ENCODE peak calls at places on chromosomes 3 and 15, in six cellular contexts. K is right atrium auricular region, Y is IMR-90, I is GM23248, J is HCT116, O is gastrocnemius medialis. P is an unnamed sample. For H3K27me3, the result is how much of the 10 kb centered on the place peaks cover.

GRCh38 chr3:108501538-108501937 is 8.9 kb downstream of the MYH15 start:
- DNase-seq in I (peak), Y (no peak), O (no peak), J (no peak), K (no peak), P (no peak)

GRCh38 chr3:136819784-136820640 is 1.1 kb downstream of the SLC35G2 start:
- DNase-seq in I (peak), O (peak), Y (peak), K (peak), J (no peak), P (peak)

GRCh38 chr3:188875413-188875812 is 296.4 kb upstream of the TPRG1 start:
- DNase-seq in J (no peak), O (no peak), I (no peak), Y (no peak), K (no peak), P (no peak)

GRCh38 chr15:76861815-76862397 is 43.2 kb downstream of the SCAPER start:
- DNase-seq in K (no peak), O (no peak), Y (no peak), J (no peak), I (no peak), P (no peak)

GRCh38 chr15:26892678-26893077 is 25.8 kb downstream of the GABRA5 start:
- DNase-seq in Y (no peak), I (no peak), J (no peak), K (no peak), O (no peak), P (no peak)

GRCh38 chr3:141320399-141321108 is 47.8 kb upstream of the ZBTB38 start:
- DNase-seq in J (no peak), O (no peak), K (no peak), I (no peak), Y (no peak), P (no peak)

GRCh38 chr15:98952381-98952803 is 55.2 kb downstream of the PGPEP1L start:
- DNase-seq in Y (peak), J (no peak), I (no peak), O (no peak), K (no peak), P (no peak)

GRCh38 chr3:49415931-49416601 is 3.8 kb downstream of the TCTA start:
- DNase-seq in J (no peak), Y (no peak), O (no peak), I (no peak), K (no peak), P (no peak)

GRCh38 chr3:73621388-73621787 is 3.4 kb downstream of the PDZRN3 start:
- DNase-seq in I (peak), O (peak), J (no peak), Y (no peak), K (no peak), P (no peak)

GRCh38 chr3:58536501-58537411 is at the start of gene ACOX2:
- DNase-seq in I (peak), O (peak), J (no peak), K (peak), Y (peak), P (peak)

GRCh38 chr3:10766049-10766705 is 49.9 kb upstream of the SLC6A11 start:
- DNase-seq in I (no peak), K (no peak), O (no peak), J (no peak), Y (no peak), P (no peak)

GRCh38 chr3:43405888-43406636 is 119.7 kb downstream of the SNRK start:
- DNase-seq in I (peak), Y (peak), J (no peak), K (no peak), O (peak), P (no peak)

GRCh38 chr3:71504250-71505036 is 79.1 kb downstream of the FOXP1 start:
- DNase-seq in Y (peak), I (peak), J (peak), K (no peak), O (no peak), P (no peak)

GRCh38 chr15:50345298-50345697 is 9.7 kb downstream of the GABPB1 start:
- DNase-seq in J (no peak), Y (no peak), I (no peak), O (no peak), K (no peak), P (no peak)

GRCh38 chr3:52085883-52086282 is 29.5 kb upstream of the DUSP7 start:
- DNase-seq in J (no peak), K (no peak), O (no peak), I (no peak), Y (no peak), P (no peak)

GRCh38 chr3:190941694-190942280 is 79.3 kb upstream of the GMNC start:
- DNase-seq in Y (no peak), I (no peak), J (no peak), K (no peak), O (no peak), P (no peak)

GRCh38 chr15:100718075-100718980 is 115.9 kb downstream of the ASB7 start:
- DNase-seq in I (no peak), O (no peak), Y (no peak), K (peak), J (no peak), P (peak)

GRCh38 chr3:87268646-87269211 is 7.7 kb downstream of the POU1F1 start:
- DNase-seq in J (no peak), O (no peak), K (no peak), I (no peak), Y (peak), P (no peak)

GRCh38 chr3:87260270-87260669 is 16.1 kb downstream of the POU1F1 start:
- DNase-seq in Y (peak), O (no peak), I (peak), K (no peak), J (peak), P (no peak)

GRCh38 chr15:62455441-62455921 is 290.4 kb upstream of the C2CD4B start:
- DNase-seq in K (no peak), Y (peak), O (peak), J (no peak), I (no peak), P (no peak)

GRCh38 chr3:120569224-120569915 is 26.8 kb upstream of the NDUFB4 start:
- DNase-seq in I (no peak), Y (peak), O (no peak), J (no peak), K (no peak), P (no peak)

GRCh38 chr3:185976977-185977678 is 39.3 kb upstream of the TRA2B start:
- DNase-seq in Y (peak), K (peak), I (peak), O (peak), J (peak), P (peak)

GRCh38 chr3:114235431-114235830 is 1.9 kb downstream of the ZNF80 start:
- DNase-seq in K (no peak), Y (no peak), J (no peak), I (no peak), O (no peak), P (no peak)

GRCh38 chr3:9439331-9439730 is 41.9 kb downstream of the SETD5 start:
- DNase-seq in I (peak), K (no peak), J (no peak), Y (peak), O (no peak), P (no peak)

GRCh38 chr15:74303741-74304309 is 63.6 kb downstream of the CYP11A1 start:
- DNase-seq in K (no peak), Y (no peak), J (no peak), O (no peak), I (no peak), P (no peak)

GRCh38 chr15:74300057-74300620 is 64.0 kb downstream of the CCDC33 start:
- DNase-seq in Y (no peak), I (no peak), O (no peak), K (no peak), J (no peak), P (no peak)

GRCh38 chr15:74302821-74303359 is 64.6 kb downstream of the CYP11A1 start:
- DNase-seq in J (no peak), K (no peak), O (no peak), Y (no peak), I (peak), P (peak)

GRCh38 chr15:74304459-74304858 is 63.0 kb downstream of the CYP11A1 start:
- DNase-seq in J (no peak), K (no peak), I (no peak), Y (no peak), O (no peak), P (no peak)

DNA sequence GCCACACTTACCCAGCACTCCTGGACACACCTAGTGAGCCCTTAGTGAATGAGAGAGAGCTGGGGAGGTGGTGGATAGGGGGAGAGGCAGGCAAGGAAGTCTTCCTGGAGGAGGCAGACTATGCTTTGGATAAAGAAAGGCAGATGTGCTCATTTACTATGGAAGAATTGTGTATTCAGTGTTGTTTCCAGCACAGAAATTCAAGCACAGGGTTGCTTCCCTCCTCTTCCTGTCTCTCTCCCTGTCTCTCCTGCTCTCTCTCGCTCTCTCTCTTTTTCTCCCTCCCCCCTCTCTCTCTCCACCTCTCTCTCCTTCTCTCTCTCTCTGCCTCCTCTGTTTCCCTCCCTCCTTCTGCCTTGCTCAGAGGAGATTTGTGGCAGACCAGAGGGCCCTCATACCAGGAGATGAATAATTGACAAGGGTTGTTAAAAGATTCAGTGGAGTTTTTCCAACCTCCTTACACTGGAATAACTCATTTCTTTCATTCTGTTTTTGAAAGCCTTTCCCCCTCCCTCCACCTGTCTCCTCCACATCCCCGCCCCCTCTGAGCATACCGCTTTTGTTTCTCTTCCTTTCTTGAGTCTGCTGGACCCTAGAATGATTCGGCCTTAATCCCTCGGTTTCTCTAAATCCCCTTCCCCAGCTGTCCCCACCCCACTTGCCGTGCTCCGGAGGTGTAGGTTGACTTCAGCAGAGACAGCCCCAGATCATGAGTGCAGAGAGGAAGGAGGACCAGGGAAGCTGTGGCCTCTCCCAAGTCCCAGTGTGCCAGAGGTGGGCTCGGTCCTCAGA is 65.7 kb downstream of the CCDC33 start:
- DNase-seq in K (no peak), O (no peak), Y (no peak), I (no peak), J (no peak), P (no peak)
- H3K27me3 ChIP-seq in K (under half), O (under half), Y (half or more), I (under half), J (under half), P (under half)

GRCh38 chr3:95254771-95255170 is 1191.9 kb downstream of the NSUN3 start:
- DNase-seq in O (no peak), I (no peak), Y (no peak), J (no peak), K (no peak), P (no peak)
- H3K27me3 ChIP-seq in O (under half), I (under half), Y (under half), J (under half), K (under half), P (under half)

DNA sequence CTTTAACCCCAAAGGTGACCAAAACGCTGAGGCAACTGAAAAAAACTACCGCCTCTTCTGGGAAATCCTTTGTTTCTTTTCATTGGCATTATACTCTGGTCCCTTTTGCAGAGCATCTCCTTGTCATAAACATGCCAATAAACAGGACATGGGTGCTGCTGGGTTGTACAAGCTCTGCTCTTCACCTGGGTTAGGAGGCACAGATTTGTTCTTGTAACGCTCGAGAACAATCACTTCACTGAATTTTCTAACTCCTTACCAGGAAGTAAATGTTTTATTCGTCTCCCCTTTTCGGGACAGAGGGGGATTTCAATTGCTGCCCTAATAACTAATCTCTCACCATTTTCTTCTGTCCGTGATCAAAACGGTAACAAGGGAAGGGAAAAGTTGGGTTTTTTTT is 1.3 kb downstream of the PLCH1 start:
- DNase-seq in I (peak), K (no peak), O (no peak), Y (no peak), J (no peak), P (no peak)
- H3K27me3 ChIP-seq in I (under half), K (under half), O (under half), Y (under half), J (under half), P (under half)

DNA sequence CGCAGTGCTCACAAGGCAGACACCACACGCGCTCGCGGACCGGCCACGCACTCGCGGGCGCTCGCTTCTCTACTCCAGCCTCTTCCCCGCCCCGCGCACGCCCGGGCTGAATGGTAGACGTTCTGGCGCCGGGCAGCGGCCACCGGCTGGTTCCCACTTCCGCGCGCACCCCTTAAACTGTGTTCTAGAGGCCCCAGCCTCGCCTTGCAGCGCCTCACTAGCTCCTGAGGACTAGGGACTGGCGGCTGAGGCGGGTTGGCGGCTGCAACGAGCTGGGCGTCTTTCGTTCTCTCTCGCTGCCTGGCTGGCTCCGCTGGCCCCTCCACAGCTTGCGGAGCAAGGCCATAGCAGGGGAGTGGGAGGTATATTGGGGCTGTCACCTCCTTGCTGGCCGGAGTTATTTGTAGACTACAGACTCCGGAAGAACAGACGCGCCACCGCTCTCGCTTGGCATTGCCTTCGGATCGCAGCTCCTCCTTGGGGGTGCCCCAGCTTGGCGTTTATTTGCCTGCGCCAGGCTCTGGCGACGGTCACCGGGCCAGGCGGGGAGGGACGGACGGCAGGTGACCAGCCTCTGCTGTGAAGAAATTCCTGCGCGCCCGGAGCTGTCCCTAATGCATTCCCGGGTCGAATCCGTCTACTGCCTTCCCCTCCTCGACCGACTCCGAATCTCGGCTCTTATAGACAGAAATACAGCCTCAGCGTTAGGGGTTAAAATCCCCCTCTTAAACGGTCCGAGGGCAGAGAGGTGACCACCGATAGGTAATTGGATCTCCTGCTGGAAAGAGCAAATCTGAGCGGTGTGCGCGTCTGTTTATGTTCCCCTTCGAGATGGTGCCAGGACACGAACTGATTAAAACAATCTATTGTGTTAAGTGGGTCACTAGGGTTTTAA is 1.3 kb downstream of the GREM1 start:
- DNase-seq in K (no peak), J (no peak), Y (no peak), O (no peak), I (peak), P (no peak)
- H3K27me3 ChIP-seq in K (under half), J (under half), Y (under half), O (under half), I (under half), P (under half)

GRCh38 chr15:69575387-69575786 is 122.8 kb downstream of the RPLP1 start:
- DNase-seq in O (no peak), Y (no peak), I (no peak), J (no peak), K (no peak), P (no peak)
- H3K27me3 ChIP-seq in O (under half), Y (half or more), I (under half), J (under half), K (under half), P (under half)

DNA sequence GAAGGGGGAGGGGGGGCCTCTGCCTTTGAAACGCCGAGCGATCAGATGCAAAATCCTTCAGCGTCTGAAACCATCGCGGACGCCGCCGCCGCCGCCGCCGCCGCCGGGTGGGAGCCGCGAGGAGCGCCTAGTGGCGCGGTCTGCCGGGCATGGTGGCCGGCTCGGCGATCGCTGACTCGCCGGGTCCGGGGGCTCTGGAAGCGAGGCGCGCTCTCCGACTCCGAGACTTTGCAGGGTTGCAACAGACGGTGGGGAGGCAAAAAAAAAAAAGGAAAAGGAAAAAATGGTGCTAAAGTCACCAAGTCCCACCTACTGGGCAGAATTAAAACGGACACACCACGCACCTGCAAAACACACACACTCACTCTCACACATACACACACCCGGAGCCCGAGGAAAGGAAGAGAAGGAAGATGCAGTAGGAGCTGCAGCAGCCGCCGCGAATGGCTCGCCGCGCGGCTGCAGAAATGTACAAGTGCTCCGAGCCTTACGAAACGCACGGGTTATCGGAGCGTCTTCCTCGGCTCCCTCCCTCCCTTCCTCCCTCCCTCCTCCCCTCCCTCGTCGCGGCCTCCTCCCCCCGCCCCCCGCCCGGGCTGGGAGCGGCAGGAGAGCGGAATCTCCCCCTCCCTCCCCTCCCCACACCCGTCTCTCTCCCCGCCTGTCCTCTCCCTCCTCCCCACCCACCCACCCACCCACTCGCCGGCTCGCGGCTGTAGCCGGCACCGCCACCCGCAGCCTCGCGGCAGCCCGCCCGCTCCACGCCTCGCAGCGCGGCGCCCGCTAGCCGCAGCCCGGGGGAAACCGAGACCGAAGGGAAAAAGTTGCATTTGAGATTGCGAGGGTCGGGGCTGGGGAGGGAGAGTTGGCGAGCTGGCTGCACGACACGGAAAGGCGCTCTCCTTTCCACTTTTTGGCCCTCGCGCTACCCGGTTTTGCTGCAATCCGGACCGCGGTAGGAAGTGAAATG is at the start of gene NTRK3:
- DNase-seq in K (no peak), I (peak), Y (no peak), O (no peak), J (no peak), P (no peak)
- H3K27me3 ChIP-seq in K (under half), I (half or more), Y (under half), O (under half), J (under half), P (under half)

GRCh38 chr3:149620291-149621020 is 37.4 kb downstream of the WWTR1 start:
- DNase-seq in Y (peak), J (no peak), K (no peak), I (peak), O (no peak), P (no peak)
- H3K27me3 ChIP-seq in Y (under half), J (under half), K (under half), I (under half), O (under half), P (under half)

DNA sequence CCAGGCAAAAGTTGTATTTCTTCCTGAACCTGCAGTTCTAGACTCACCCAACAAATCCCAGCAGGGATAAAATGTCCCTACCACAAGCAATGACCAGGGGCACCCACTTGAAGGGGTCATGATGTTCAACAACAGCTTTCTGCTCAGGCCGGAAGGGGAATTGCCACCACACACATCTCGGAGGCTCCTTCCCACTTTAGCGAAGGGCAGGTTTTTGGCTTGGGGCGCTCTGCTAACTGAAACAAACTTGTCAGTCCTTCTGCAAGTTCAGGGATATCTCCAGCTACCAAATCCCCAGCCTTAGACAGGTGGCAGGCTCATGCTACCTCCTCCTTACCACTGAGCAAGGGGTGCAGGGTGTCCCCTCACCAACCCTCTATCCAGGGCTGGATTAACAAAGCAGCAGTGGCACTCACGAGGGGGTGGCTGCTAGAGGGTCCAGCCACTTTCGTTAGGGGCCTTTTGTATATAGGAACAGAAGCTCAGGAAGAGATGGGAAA is 2.2 kb downstream of the ADCY5 start:
- DNase-seq in K (no peak), I (no peak), O (no peak), J (no peak), Y (no peak), P (no peak)
- H3K27me3 ChIP-seq in K (under half), I (half or more), O (under half), J (under half), Y (half or more), P (under half)

DNA sequence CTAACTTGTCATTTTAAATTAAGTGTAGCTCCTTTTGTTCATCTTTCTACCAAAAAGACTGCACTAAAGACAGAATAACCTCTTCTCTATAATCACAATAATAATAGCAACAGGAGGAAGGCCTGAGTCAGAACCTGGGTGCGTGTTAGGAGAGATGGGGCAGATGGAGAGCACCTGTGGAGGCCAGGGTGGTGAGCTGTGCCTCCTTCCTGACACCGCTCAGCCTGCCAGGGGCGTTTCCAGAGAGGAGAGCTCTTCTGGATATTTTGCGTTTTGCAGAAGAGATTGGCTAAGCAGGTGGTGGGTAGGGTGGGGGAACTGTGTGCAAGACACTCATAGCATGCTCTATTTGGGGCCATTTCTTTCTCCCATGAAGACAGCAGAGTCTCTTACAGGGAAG is 83.5 kb downstream of the MEGF11 start:
- DNase-seq in O (no peak), J (no peak), Y (no peak), K (no peak), I (no peak), P (no peak)
- H3K27me3 ChIP-seq in O (under half), J (under half), Y (half or more), K (under half), I (under half), P (under half)

GRCh38 chr3:38637906-38638305 is 11.6 kb downstream of the SCN5A start:
- DNase-seq in Y (no peak), J (no peak), O (no peak), I (no peak), K (no peak), P (no peak)
- H3K27me3 ChIP-seq in Y (under half), J (under half), O (under half), I (half or more), K (under half), P (under half)

P was measured in lung.